ENCODE peak calls at places on chromosomes 1 and 21, in eight cellular contexts. One of them, this sample, is unnamed.

GRCh38 chr1:184020855-184021254 is 16.7 kb downstream of the COLGALT2 start:
- DNase-seq in neuronal stem cell: no peak
- DNase-seq in ascending aorta: no peak
- DNase-seq in HL-60: no peak
- DNase-seq in SK-N-SH: no peak
- DNase-seq in CD8-positive, alpha-beta memory T cell: no peak
- DNase-seq in K562: no peak
- DNase-seq in IMR-90: no peak
- DNase-seq in this sample: no peak

GRCh38 chr1:215833936-215834729 is 267.0 kb downstream of the KCTD3 start:
- DNase-seq in neuronal stem cell: no peak
- DNase-seq in ascending aorta: no peak
- DNase-seq in HL-60: no peak
- DNase-seq in SK-N-SH: no peak
- DNase-seq in CD8-positive, alpha-beta memory T cell: no peak
- DNase-seq in K562: no peak
- DNase-seq in IMR-90: peak; percentile 68
- DNase-seq in this sample: no peak

GRCh38 chr1:3359346-3360157 is 94.9 kb upstream of the ARHGEF16 start:
- DNase-seq in neuronal stem cell: no peak
- DNase-seq in ascending aorta: no peak
- DNase-seq in HL-60: no peak
- DNase-seq in SK-N-SH: peak; percentile 67
- DNase-seq in CD8-positive, alpha-beta memory T cell: no peak
- DNase-seq in K562: no peak
- DNase-seq in IMR-90: no peak
- DNase-seq in this sample: no peak

GRCh38 chr1:28259935-28260802 is 851 bp downstream of the SESN2 start:
- DNase-seq in neuronal stem cell: peak; percentile 93
- DNase-seq in ascending aorta: no peak
- DNase-seq in HL-60: peak; percentile 23
- DNase-seq in SK-N-SH: peak; percentile 81
- DNase-seq in CD8-positive, alpha-beta memory T cell: peak; percentile 56
- DNase-seq in K562: peak; percentile 79
- DNase-seq in IMR-90: peak; percentile 88
- DNase-seq in this sample: peak; percentile 71

GRCh38 chr1:21567241-21568005 is 58.2 kb downstream of the ALPL start:
- DNase-seq in neuronal stem cell: no peak
- DNase-seq in ascending aorta: no peak
- DNase-seq in HL-60: no peak
- DNase-seq in SK-N-SH: no peak
- DNase-seq in CD8-positive, alpha-beta memory T cell: no peak
- DNase-seq in K562: no peak
- DNase-seq in IMR-90: peak; percentile 92
- DNase-seq in this sample: no peak

GRCh38 chr21:45102391-45102932 is 28.1 kb downstream of the ADARB1 start:
- DNase-seq in neuronal stem cell: no peak
- DNase-seq in ascending aorta: no peak
- DNase-seq in HL-60: no peak
- DNase-seq in SK-N-SH: no peak
- DNase-seq in CD8-positive, alpha-beta memory T cell: no peak
- DNase-seq in K562: no peak
- DNase-seq in IMR-90: no peak
- DNase-seq in this sample: peak; percentile 39

GRCh38 chr1:202154766-202155477 is 5.5 kb downstream of the PTPN7 start:
- DNase-seq in neuronal stem cell: peak; percentile 56
- DNase-seq in ascending aorta: no peak
- DNase-seq in HL-60: peak; percentile 82
- DNase-seq in SK-N-SH: peak; percentile 62
- DNase-seq in CD8-positive, alpha-beta memory T cell: peak; percentile 70
- DNase-seq in K562: peak; percentile 60
- DNase-seq in IMR-90: peak; percentile 76
- DNase-seq in this sample: peak; percentile 38

GRCh38 chr1:98884864-98885263 is 119.8 kb downstream of the PLPPR5 start:
- DNase-seq in neuronal stem cell: no peak
- DNase-seq in ascending aorta: no peak
- DNase-seq in HL-60: no peak
- DNase-seq in SK-N-SH: no peak
- DNase-seq in CD8-positive, alpha-beta memory T cell: no peak
- DNase-seq in K562: no peak
- DNase-seq in IMR-90: no peak
- DNase-seq in this sample: no peak

GRCh38 chr1:40532844-40533424 is 1.5 kb downstream of the ZNF684 start:
- DNase-seq in neuronal stem cell: peak; percentile 23
- DNase-seq in ascending aorta: no peak
- DNase-seq in HL-60: peak; percentile 69
- DNase-seq in SK-N-SH: peak; percentile 60
- DNase-seq in CD8-positive, alpha-beta memory T cell: no peak
- DNase-seq in K562: peak; percentile 50
- DNase-seq in IMR-90: peak; percentile 55
- DNase-seq in this sample: no peak

GRCh38 chr1:152487871-152488270 is 22.7 kb upstream of the LCE5A start:
- DNase-seq in neuronal stem cell: no peak
- DNase-seq in ascending aorta: no peak
- DNase-seq in HL-60: no peak
- DNase-seq in SK-N-SH: no peak
- DNase-seq in CD8-positive, alpha-beta memory T cell: no peak
- DNase-seq in K562: no peak
- DNase-seq in IMR-90: no peak
- DNase-seq in this sample: no peak

GRCh38 chr1:49323925-49324540 is 547.3 kb upstream of the BEND5 start:
- DNase-seq in neuronal stem cell: no peak
- DNase-seq in ascending aorta: no peak
- DNase-seq in HL-60: no peak
- DNase-seq in SK-N-SH: no peak
- DNase-seq in CD8-positive, alpha-beta memory T cell: no peak
- DNase-seq in K562: no peak
- DNase-seq in IMR-90: no peak
- DNase-seq in this sample: no peak

GRCh38 chr1:238063454-238063853 is 172.7 kb upstream of the ZP4 start:
- DNase-seq in neuronal stem cell: no peak
- DNase-seq in ascending aorta: no peak
- DNase-seq in HL-60: no peak
- DNase-seq in SK-N-SH: no peak
- DNase-seq in CD8-positive, alpha-beta memory T cell: no peak
- DNase-seq in K562: no peak
- DNase-seq in IMR-90: peak; percentile 55
- DNase-seq in this sample: no peak

GRCh38 chr21:16587671-16588379 is 858.0 kb downstream of the USP25 start:
- DNase-seq in neuronal stem cell: no peak
- DNase-seq in ascending aorta: no peak
- DNase-seq in HL-60: no peak
- DNase-seq in SK-N-SH: peak; percentile 52
- DNase-seq in CD8-positive, alpha-beta memory T cell: no peak
- DNase-seq in K562: no peak
- DNase-seq in IMR-90: peak; percentile 77
- DNase-seq in this sample: no peak
- H3K4me3 ChIP-seq in neuronal stem cell: no peak overlapping the region
- H3K4me3 ChIP-seq in ascending aorta: peak overlapping the region; percentile 51
- H3K4me3 ChIP-seq in HL-60: no peak overlapping the region
- H3K4me3 ChIP-seq in SK-N-SH: peak overlapping the region; percentile 45
- H3K4me3 ChIP-seq in CD8-positive, alpha-beta memory T cell: no peak overlapping the region
- H3K4me3 ChIP-seq in K562: no peak overlapping the region
- H3K4me3 ChIP-seq in IMR-90: peak overlapping the region; percentile 46
- H3K4me3 ChIP-seq in this sample: peak overlapping the region; percentile 42

DNA sequence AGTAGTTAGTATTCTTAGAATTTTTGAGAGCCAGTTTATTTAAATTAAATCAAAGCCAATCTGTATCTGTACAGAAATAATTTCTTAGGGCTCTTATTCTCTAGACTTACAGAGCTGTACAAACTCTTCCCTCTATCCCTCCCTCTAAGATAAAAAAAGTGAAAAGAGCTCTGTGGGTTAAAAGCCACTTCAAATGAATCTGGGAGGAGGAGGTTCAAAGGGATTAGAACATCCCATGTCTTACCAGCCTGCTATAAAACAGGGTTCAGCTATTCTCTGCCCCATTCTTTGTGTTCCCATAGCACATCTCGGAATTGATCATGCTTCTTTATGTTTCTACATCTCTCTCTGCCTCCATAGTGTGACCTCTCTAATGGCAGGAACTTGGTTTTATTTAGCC is 19.4 kb downstream of the KIAA0319L start:
- DNase-seq in neuronal stem cell: no peak
- DNase-seq in ascending aorta: no peak
- DNase-seq in HL-60: no peak
- DNase-seq in SK-N-SH: no peak
- DNase-seq in CD8-positive, alpha-beta memory T cell: no peak
- DNase-seq in K562: no peak
- DNase-seq in IMR-90: no peak
- DNase-seq in this sample: no peak
- H3K4me3 ChIP-seq in neuronal stem cell: no peak overlapping the region
- H3K4me3 ChIP-seq in ascending aorta: no peak overlapping the region
- H3K4me3 ChIP-seq in HL-60: no peak overlapping the region
- H3K4me3 ChIP-seq in SK-N-SH: no peak overlapping the region
- H3K4me3 ChIP-seq in CD8-positive, alpha-beta memory T cell: no peak overlapping the region
- H3K4me3 ChIP-seq in K562: no peak overlapping the region
- H3K4me3 ChIP-seq in IMR-90: no peak overlapping the region
- H3K4me3 ChIP-seq in this sample: no peak overlapping the region

DNA sequence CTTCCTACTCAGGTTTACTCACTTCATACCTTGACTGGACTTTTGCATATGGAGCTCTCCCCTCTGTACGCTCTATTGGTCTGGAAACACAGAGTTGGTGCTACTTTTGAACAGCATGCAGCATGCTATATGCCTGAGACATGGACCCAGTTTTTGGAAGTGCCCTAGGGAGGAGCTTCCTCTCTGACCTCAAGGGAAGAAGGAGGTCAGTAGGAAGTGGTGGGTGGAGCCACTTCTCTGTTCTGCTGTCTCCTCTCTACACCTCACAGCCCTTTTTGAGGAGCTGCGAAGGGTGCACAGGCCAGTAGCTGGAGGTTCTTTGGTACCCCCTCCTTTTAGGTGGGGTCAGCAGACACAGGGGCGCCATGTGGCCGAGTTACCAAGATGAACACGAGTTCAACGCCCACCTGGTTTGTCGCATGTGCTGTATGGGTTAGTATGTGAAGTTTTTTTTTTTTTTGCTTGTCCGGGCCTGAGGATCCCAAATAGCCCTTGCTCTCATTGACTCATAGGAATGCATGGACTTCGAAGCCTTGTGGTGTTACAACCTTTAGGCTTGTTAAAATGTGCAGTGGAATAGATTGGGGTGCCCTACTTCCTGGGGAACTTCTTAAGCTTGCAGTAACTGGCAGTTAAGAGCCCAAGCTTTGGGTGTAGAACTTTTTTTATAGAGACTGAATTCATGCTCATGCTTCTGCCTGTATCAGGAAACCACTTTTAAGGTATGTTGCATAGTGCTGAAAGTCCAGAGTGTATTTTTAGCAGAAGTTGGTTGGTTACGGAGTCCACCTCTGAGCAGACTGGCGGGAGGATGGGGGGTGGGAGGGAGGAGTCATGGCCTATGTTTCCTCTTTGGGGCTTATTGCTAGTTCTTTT is 10.7 kb downstream of the MACF1 start:
- DNase-seq in neuronal stem cell: no peak
- DNase-seq in ascending aorta: no peak
- DNase-seq in HL-60: peak; percentile 82
- DNase-seq in SK-N-SH: no peak
- DNase-seq in CD8-positive, alpha-beta memory T cell: peak; percentile 58
- DNase-seq in K562: peak; percentile 59
- DNase-seq in IMR-90: no peak
- DNase-seq in this sample: no peak
- H3K4me3 ChIP-seq in neuronal stem cell: no peak overlapping the region
- H3K4me3 ChIP-seq in ascending aorta: no peak overlapping the region
- H3K4me3 ChIP-seq in HL-60: peak overlapping the region; percentile 51
- H3K4me3 ChIP-seq in SK-N-SH: no peak overlapping the region
- H3K4me3 ChIP-seq in CD8-positive, alpha-beta memory T cell: peak overlapping the region; percentile 54
- H3K4me3 ChIP-seq in K562: peak overlapping the region; percentile 36
- H3K4me3 ChIP-seq in IMR-90: no peak overlapping the region
- H3K4me3 ChIP-seq in this sample: no peak overlapping the region

GRCh38 chr1:107139833-107140702 is 771 bp upstream of the NTNG1 start:
- DNase-seq in neuronal stem cell: peak; percentile 21
- DNase-seq in ascending aorta: no peak
- DNase-seq in HL-60: peak; percentile 18
- DNase-seq in SK-N-SH: peak; percentile 65
- DNase-seq in CD8-positive, alpha-beta memory T cell: peak; percentile 46
- DNase-seq in K562: no peak
- DNase-seq in IMR-90: peak; percentile 36
- DNase-seq in this sample: no peak
- H3K4me3 ChIP-seq in neuronal stem cell: peak overlapping the region; percentile 78
- H3K4me3 ChIP-seq in ascending aorta: peak overlapping the region; percentile 63
- H3K4me3 ChIP-seq in HL-60: no peak overlapping the region
- H3K4me3 ChIP-seq in SK-N-SH: peak overlapping the region; percentile 45
- H3K4me3 ChIP-seq in CD8-positive, alpha-beta memory T cell: no peak overlapping the region
- H3K4me3 ChIP-seq in K562: no peak overlapping the region
- H3K4me3 ChIP-seq in IMR-90: peak overlapping the region; percentile 39
- H3K4me3 ChIP-seq in this sample: peak overlapping the region; percentile 34